ENCODE peak calls at places on chromosomes 4 and X, in four cellular contexts. A, I, L and Q are unnamed samples.

GRCh38 chr4:7759221-7759620 is 180.4 kb downstream of the AFAP1 start:
- DNase-seq in I (no peak), A (no peak), L (no peak), Q (no peak)

GRCh38 chr4:61210186-61210939 is 10.2 kb downstream of the ADGRL3 start:
- DNase-seq in L (peak), A (no peak), I (no peak), Q (no peak)

GRCh38 chrX:102604327-102604726 is 5.0 kb downstream of the ARMCX5 start:
- DNase-seq in L (no peak), A (no peak), I (no peak), Q (no peak)

GRCh38 chr4:14096406-14096965 is 469.0 kb upstream of the BOD1L1 start:
- DNase-seq in I (peak), A (peak), L (no peak), Q (no peak)

GRCh38 chr4:186335793-186336192 is 69.8 kb downstream of the F11 start:
- DNase-seq in I (no peak), L (no peak), A (no peak), Q (no peak)

GRCh38 chrX:22141061-22141460 is 108.9 kb downstream of the PHEX start:
- DNase-seq in A (no peak), L (peak), I (peak), Q (no peak)

GRCh38 chr4:69831646-69832325 is 28.2 kb downstream of the SULT1E1 start:
- DNase-seq in L (no peak), A (no peak), I (no peak), Q (no peak)

GRCh38 chr4:171924761-171925376 is 111.7 kb downstream of the GALNTL6 start:
- DNase-seq in A (no peak), L (no peak), I (no peak), Q (no peak)

GRCh38 chr4:6322761-6323566 is 53.3 kb downstream of the WFS1 start:
- DNase-seq in I (no peak), L (no peak), A (no peak), Q (no peak)

GRCh38 chr4:73608677-73609594 is 11.3 kb downstream of the RASSF6 start:
- DNase-seq in A (no peak), I (peak), L (peak), Q (peak)

GRCh38 chr4:63556332-63556731 is 852.9 kb downstream of the TECRL start:
- DNase-seq in A (no peak), I (no peak), L (peak), Q (no peak)

GRCh38 chrX:134558133-134558532 is 98.2 kb downstream of the HPRT1 start:
- DNase-seq in I (no peak), L (no peak), A (no peak), Q (no peak)

GRCh38 chrX:46184749-46185148 is 360.5 kb downstream of the ZNF674 start:
- DNase-seq in I (peak), A (peak), L (peak), Q (no peak)

GRCh38 chr4:150242820-150243458 is 164.7 kb downstream of the DCLK2 start:
- DNase-seq in A (no peak), L (peak), I (peak), Q (peak)

GRCh38 chr4:132076829-132077228 is 1072.3 kb upstream of the PCDH10 start:
- DNase-seq in I (no peak), A (no peak), L (no peak), Q (no peak)

DNA sequence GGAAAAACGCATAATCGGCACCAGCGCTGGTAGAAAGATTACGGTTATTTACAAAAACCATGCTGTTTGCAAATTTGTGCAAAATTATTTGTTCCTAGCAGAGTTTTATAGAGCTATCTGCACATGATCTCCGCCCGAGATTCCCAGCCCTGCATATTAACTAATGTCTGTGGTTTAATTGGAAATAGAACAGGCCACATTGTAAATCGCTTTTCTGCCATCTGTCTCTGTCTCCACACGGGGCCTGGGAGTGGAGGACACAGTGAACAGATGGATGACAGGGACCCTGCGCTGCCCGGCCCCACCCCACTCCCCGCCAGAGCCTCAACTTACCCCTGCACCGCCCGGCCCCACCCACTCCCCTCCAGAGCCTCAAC is 126.9 kb downstream of the FAM53A start:
- DNase-seq in A (no peak), L (no peak), I (no peak), Q (no peak)
- TF ChIP-seq EZH2 in A (no peak), L (no peak), I (peak), Q (no peak)

GRCh38 chr4:112510468-112511293 is 5.3 kb downstream of the NEUROG2 start:
- DNase-seq in I (no peak), L (no peak), A (no peak), Q (no peak)
- TF ChIP-seq EZH2 in I (peak), L (no peak), A (peak), Q (peak)

DNA sequence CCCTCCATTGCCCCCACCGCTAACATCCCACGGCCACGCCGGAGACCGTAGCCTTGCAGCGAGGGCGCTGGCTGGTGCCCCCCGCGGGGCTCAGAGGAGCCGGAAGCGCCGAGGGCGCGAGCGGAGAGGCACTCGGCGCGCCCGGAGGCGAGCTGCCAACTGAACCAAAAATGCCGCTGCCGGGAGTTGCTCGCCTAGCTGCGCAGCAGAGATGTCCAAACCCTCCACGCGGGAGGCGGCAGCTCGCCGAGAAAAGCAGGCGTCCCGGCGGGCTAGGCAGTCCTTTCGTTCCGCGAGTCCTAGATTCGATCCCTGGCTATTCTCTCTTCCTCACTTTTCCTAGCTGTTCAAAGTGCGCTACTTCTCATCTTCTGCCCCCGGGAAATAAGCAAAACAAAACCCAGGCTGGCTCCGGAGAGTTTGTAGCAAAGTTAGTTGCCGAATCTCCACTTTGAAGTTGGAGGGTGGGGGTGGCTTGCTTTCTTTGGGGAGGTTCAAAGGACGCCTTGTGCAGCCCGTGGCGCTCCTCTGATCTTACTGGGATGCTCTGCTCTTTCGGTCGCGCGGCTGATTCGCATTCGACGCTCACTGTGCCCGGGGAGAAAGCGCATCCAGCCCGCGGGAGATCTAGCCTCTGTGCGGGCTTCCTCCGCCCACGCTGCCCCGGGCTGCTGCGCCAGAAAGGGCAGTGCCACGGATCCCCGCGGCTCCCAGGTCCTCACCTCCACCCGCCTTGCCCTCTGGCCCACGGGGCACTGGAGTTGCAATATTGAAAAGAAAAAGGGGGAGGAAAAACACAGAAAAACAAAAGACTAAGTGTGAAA is 677 bp downstream of the NKX6-1 start:
- DNase-seq in I (peak), A (peak), L (peak), Q (peak)
- TF ChIP-seq EZH2 in I (peak), A (peak), L (no peak), Q (peak)

GRCh38 chrX:78593701-78594100 is 65.4 kb downstream of the RTL3 start:
- DNase-seq in L (no peak), I (no peak), A (no peak), Q (no peak)
- TF ChIP-seq EZH2 in L (no peak), I (no peak), A (no peak), Q (no peak)

GRCh38 chr4:54101190-54102041 is 1.5 kb downstream of the GSX2 start:
- DNase-seq in A (no peak), L (no peak), I (no peak), Q (no peak)
- TF ChIP-seq EZH2 in A (peak), L (no peak), I (peak), Q (peak)